ENCODE peak calls at places on chromosomes 4 and X, in ten cellular contexts. L, B, K, N, A, Z, V, J, R and M are unnamed samples.

GRCh38 chr4:152064282-152064681 is 303.5 kb upstream of the GATB start:
- DNase-seq in L (no peak), B (no peak), K (no peak), N (no peak), A (no peak), Z (no peak), V (no peak), J (no peak), R (no peak), M (no peak)

GRCh38 chrX:352181-352580 is 33.6 kb upstream of the GTPBP6 start:
- DNase-seq in L (no peak), B (no peak), K (no peak), N (no peak), A (no peak), Z (no peak), V (no peak), J (peak; percentile 16), R (no peak), M (no peak)

GRCh38 chr4:77156912-77157858 is at the start of gene CCNG2:
- DNase-seq in L (peak; percentile 51), B (peak; percentile 90), K (peak; percentile 96), N (peak; percentile 99), A (peak; percentile 87), Z (peak; percentile 93), V (peak; percentile 92), J (peak; percentile 86), R (peak; percentile 86), M (peak; percentile 84)

GRCh38 chr4:41160856-41161255 is 53.5 kb downstream of the APBB2 start:
- DNase-seq in L (no peak), B (no peak), K (no peak), N (no peak), A (no peak), Z (no peak), V (no peak), J (no peak), R (no peak), M (no peak)

GRCh38 chr4:184911310-184911709 is 85.5 kb upstream of the ACSL1 start:
- DNase-seq in L (peak; percentile 97), B (peak; percentile 57), K (peak; percentile 71), N (no peak), A (no peak), Z (no peak), V (peak; percentile 52), J (no peak), R (no peak), M (peak; percentile 38)

GRCh38 chr4:10082459-10083272 is 33.9 kb downstream of the WDR1 start:
- DNase-seq in L (no peak), B (no peak), K (no peak), N (no peak), A (no peak), Z (no peak), V (no peak), J (no peak), R (no peak), M (peak; percentile 21)

GRCh38 chr4:113339430-113339813 is 290.0 kb downstream of the ANK2 start:
- DNase-seq in L (no peak), B (no peak), K (peak; percentile 5), N (no peak), A (no peak), Z (no peak), V (no peak), J (no peak), R (no peak), M (no peak)

GRCh38 chr4:150209140-150209829 is 131.0 kb downstream of the DCLK2 start:
- DNase-seq in L (peak; percentile 37), B (no peak), K (peak; percentile 84), N (peak; percentile 58), A (peak; percentile 40), Z (peak; percentile 56), V (peak; percentile 65), J (no peak), R (peak; percentile 85), M (peak; percentile 59)

GRCh38 chrX:36344301-36344700 is 424.8 kb downstream of the CFAP47 start:
- DNase-seq in L (no peak), B (no peak), K (no peak), N (no peak), A (no peak), Z (no peak), V (no peak), J (no peak), R (no peak), M (no peak)

GRCh38 chr4:4392501-4393183 is 5.7 kb downstream of the NSG1 start:
- DNase-seq in L (peak; percentile 90), B (peak; percentile 63), K (no peak), N (no peak), A (no peak), Z (no peak), V (no peak), J (no peak), R (no peak), M (no peak)

GRCh38 chr4:174696657-174697056 is 132.4 kb downstream of the GLRA3 start:
- DNase-seq in L (no peak), B (no peak), K (no peak), N (no peak), A (no peak), Z (no peak), V (no peak), J (no peak), R (no peak), M (no peak)

GRCh38 chr4:139642364-139642763 is 23.3 kb upstream of the MGST2 start:
- DNase-seq in L (peak; percentile 37), B (no peak), K (peak; percentile 92), N (no peak), A (no peak), Z (no peak), V (no peak), J (no peak), R (no peak), M (no peak)

GRCh38 chrX:26722666-26723428 is 506.9 kb downstream of the MAGEB5 start:
- DNase-seq in L (no peak), B (no peak), K (no peak), N (no peak), A (no peak), Z (no peak), V (no peak), J (no peak), R (no peak), M (no peak)

GRCh38 chr4:186137193-186137792 is 32.8 kb downstream of the FAM149A start:
- DNase-seq in L (no peak), B (no peak), K (peak; percentile 60), N (no peak), A (no peak), Z (no peak), V (no peak), J (no peak), R (no peak), M (no peak)

GRCh38 chrX:130952266-130953043 is 49.4 kb upstream of the ENOX2 start:
- DNase-seq in L (no peak), B (no peak), K (no peak), N (no peak), A (no peak), Z (no peak), V (no peak), J (no peak), R (no peak), M (no peak)

GRCh38 chr4:99845708-99846469 is 29.3 kb downstream of the DAPP1 start:
- DNase-seq in L (no peak), B (no peak), K (no peak), N (no peak), A (no peak), Z (no peak), V (no peak), J (no peak), R (no peak), M (no peak)

GRCh38 chr4:7358100-7358735 is 76.5 kb downstream of the PSAPL1 start:
- DNase-seq in L (peak; percentile 78), B (peak; percentile 50), K (peak; percentile 84), N (no peak), A (peak; percentile 33), Z (no peak), V (no peak), J (no peak), R (no peak), M (peak; percentile 31)

GRCh38 chr4:8544741-8545438 is 35.3 kb upstream of the GPR78 start:
- DNase-seq in L (no peak), B (no peak), K (peak; percentile 58), N (no peak), A (no peak), Z (no peak), V (no peak), J (no peak), R (no peak), M (no peak)

GRCh38 chrX:13719192-13719856 is 15.1 kb downstream of the TRAPPC2 start:
- DNase-seq in L (no peak), B (no peak), K (peak; percentile 22), N (no peak), A (no peak), Z (no peak), V (no peak), J (no peak), R (no peak), M (no peak)

GRCh38 chr4:4491396-4491893 is 50.4 kb downstream of the STX18 start:
- DNase-seq in L (no peak), B (no peak), K (peak; percentile 40), N (no peak), A (no peak), Z (peak; percentile 25), V (no peak), J (no peak), R (no peak), M (no peak)

GRCh38 chr4:36243355-36244256 is 708 bp downstream of the ARAP2 start:
- DNase-seq in L (peak; percentile 61), B (no peak), K (peak; percentile 29), N (no peak), A (peak; percentile 36), Z (peak; percentile 8), V (peak; percentile 64), J (no peak), R (no peak), M (peak; percentile 38)

GRCh38 chr4:56435748-56436442 is at the start of gene PAICS:
- DNase-seq in L (peak; percentile 94), B (peak; percentile 91), K (peak; percentile 95), N (peak; percentile 98), A (peak; percentile 92), Z (peak; percentile 99), V (peak; percentile 94), J (peak; percentile 91), R (peak; percentile 98), M (peak; percentile 92)
- TF ChIP-seq CTCF in L (no peak), B (no peak), K (no peak), N (no peak), A (no peak), Z (no peak), V (no peak), J (peak; percentile 29), R (peak; percentile 4), M (no peak)

GRCh38 chrX:81377329-81377728 is 175.4 kb downstream of the SH3BGRL start:
- DNase-seq in L (peak; percentile 8), B (no peak), K (peak; percentile 52), N (peak; percentile 4), A (no peak), Z (peak; percentile 19), V (no peak), J (no peak), R (no peak), M (no peak)
- TF ChIP-seq CTCF in L (peak; percentile 62), B (no peak), K (peak; percentile 48), N (peak; percentile 61), A (peak; percentile 48), Z (peak; percentile 66), V (peak; percentile 58), J (peak; percentile 76), R (peak; percentile 43), M (peak; percentile 52)

GRCh38 chrX:39418132-39418935 is 617.1 kb downstream of the MID1IP1 start:
- DNase-seq in L (no peak), B (no peak), K (no peak), N (no peak), A (no peak), Z (no peak), V (no peak), J (no peak), R (no peak), M (no peak)
- TF ChIP-seq CTCF in L (no peak), B (no peak), K (no peak), N (no peak), A (no peak), Z (no peak), V (no peak), J (no peak), R (no peak), M (no peak)

GRCh38 chrX:110194977-110195376 is 122.9 kb downstream of the AMMECR1 start:
- DNase-seq in L (no peak), B (no peak), K (no peak), N (no peak), A (no peak), Z (no peak), V (no peak), J (no peak), R (no peak), M (no peak)
- TF ChIP-seq CTCF in L (no peak), B (no peak), K (no peak), N (no peak), A (no peak), Z (no peak), V (no peak), J (no peak), R (no peak), M (no peak)